ENCODE peak calls at places on chromosomes 2 and 18, in four cellular contexts. L is activated T-helper 1 cell treated with anti-CD3 and anti-CD28 coated beads, Interleukin-12 subunit alpha, Interleukin-12 subunit beta, Interleukin-2, Interleukin-4 antibody, amounts not matched to agents 30 ng/mL and 10 ng/mL and 1 ng/mL, durations not matched to agents 14 hours and 24 hours and 36 hours; F is glutamatergic neuron; S is AG08396. O is an unnamed sample.

GRCh38 chr2:194166818-194167217 is 1490.2 kb upstream of the SLC39A10 start:
- DNase-seq in L (no peak), F (peak), S (no peak), O (peak)

GRCh38 chr2:43083710-43084698 is 142.4 kb downstream of the ZFP36L2 start:
- DNase-seq in L (no peak), F (peak), S (peak), O (no peak)

GRCh38 chr2:17635007-17635406 is 94.5 kb downstream of the VSNL1 start:
- DNase-seq in L (no peak), F (no peak), S (no peak), O (no peak)

GRCh38 chr18:22320736-22321135 is 97.0 kb downstream of the CTAGE1 start:
- DNase-seq in L (no peak), F (no peak), S (no peak), O (no peak)

GRCh38 chr2:38443021-38443541 is 66.0 kb upstream of the ATL2 start:
- DNase-seq in L (no peak), F (no peak), S (no peak), O (peak)

GRCh38 chr18:61892683-61893303 is at the start of gene RNF152:
- DNase-seq in L (peak), F (peak), S (peak), O (peak)

GRCh38 chr2:230418341-230419016 is 2.5 kb downstream of the SP100 start:
- DNase-seq in L (no peak), F (no peak), S (peak), O (peak)

GRCh38 chr18:23972416-23972815 is 42.1 kb upstream of the TTC39C start:
- DNase-seq in L (no peak), F (no peak), S (no peak), O (no peak)

GRCh38 chr2:166384774-166385173 is 9.0 kb upstream of the SCN9A start:
- DNase-seq in L (no peak), F (no peak), S (no peak), O (peak)

O was measured in lung microvascular endothelial cell.